ENCODE peak calls at places on chromosomes 2 and 18, in six cellular contexts. J is K562, X is prostate gland, U is H1, K is upper lobe of left lung, C is HepG2. T is an unnamed sample.

GRCh38 chr2:217555075-217555876 is 447.5 kb downstream of the TNS1 start:
- DNase-seq in X (no peak), C (no peak), U (peak; percentile 15), J (no peak), K (no peak), T (no peak)

GRCh38 chr18:48786621-48787522 is 163.9 kb downstream of the SMAD7 start:
- DNase-seq in K (no peak), J (no peak), C (no peak), U (no peak), X (no peak), T (peak; percentile 72)

GRCh38 chr2:219296142-219296541 is 13.1 kb downstream of the PTPRN start:
- DNase-seq in C (no peak), X (no peak), K (no peak), J (peak; percentile 48), U (no peak), T (no peak)

GRCh38 chr2:145503511-145503910 is 983.6 kb upstream of the ZEB2 start:
- DNase-seq in X (no peak), K (no peak), J (no peak), C (no peak), U (no peak), T (no peak)

GRCh38 chr2:30149513-30149912 is 2.7 kb downstream of the YPEL5 start:
- DNase-seq in J (no peak), U (no peak), K (no peak), X (no peak), C (peak; percentile 59), T (no peak)

GRCh38 chr2:217248312-217248935 is 388.6 kb upstream of the TNP1 start:
- DNase-seq in K (no peak), X (peak; percentile 57), J (no peak), C (no peak), U (no peak), T (peak; percentile 66)

GRCh38 chr2:109454304-109454703 is 159.5 kb downstream of the SEPTIN10 start:
- DNase-seq in J (no peak), C (no peak), X (no peak), U (no peak), K (no peak), T (peak; percentile 54)

GRCh38 chr18:76354348-76354747 is 140.7 kb downstream of the ZNF516 start:
- DNase-seq in K (no peak), U (no peak), X (no peak), J (no peak), C (no peak), T (no peak)

GRCh38 chr18:49250819-49251388 is 209.5 kb downstream of the DYM start:
- DNase-seq in J (no peak), C (peak; percentile 23), K (no peak), X (no peak), U (no peak), T (no peak)

DNA sequence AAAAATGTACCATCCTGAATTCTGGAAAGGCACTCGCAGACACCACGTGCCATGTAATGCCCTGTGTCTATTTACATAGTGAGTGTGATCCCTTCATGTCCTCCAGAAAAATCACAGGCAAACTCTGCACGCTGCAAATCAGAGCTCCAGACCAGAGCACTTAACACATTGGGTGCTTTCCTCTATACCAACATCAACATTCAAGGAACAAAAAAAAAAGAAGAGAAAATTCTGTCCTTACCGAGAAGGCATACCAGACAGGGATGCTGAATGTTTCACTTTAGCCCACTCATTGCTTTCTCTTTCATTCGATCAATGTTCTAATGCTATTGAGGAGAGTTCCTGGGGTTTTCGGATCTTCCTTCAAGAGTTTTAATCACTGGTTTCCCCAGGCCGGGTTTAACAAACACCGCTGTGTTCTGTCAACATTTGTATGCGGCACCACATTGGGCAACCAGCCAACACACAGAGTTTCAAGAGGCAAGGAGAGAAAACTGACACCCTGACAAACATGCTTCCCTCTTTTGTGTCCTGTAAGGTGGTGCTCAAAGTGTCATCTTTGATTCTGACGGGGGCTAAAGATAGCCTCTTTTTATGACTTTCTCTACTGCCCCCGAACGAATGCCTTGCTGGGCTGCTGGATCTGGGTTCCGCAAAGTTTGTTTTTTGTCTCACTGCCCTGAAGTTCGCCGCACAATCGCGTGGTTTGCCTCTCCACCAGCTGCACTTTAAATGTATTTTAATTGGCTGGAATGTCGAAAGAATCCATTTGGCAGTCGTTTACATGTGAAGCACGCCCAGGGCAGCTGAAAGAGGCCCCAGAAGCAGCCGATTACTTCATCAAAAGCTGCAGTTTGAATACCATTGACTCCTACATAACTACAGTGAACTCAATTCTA is 106.4 kb upstream of the NCKAP5 start:
- DNase-seq in X (peak; percentile 67), C (peak; percentile 36), J (no peak), K (peak; percentile 52), U (no peak), T (peak; percentile 62)
- H3K4me3 ChIP-seq in X (peak overlapping the region; percentile 9), C (no peak overlapping the region), J (no peak overlapping the region), K (peak overlapping the region; percentile 15), U (peak overlapping the region; percentile 24), T (peak overlapping the region; percentile 37)

DNA sequence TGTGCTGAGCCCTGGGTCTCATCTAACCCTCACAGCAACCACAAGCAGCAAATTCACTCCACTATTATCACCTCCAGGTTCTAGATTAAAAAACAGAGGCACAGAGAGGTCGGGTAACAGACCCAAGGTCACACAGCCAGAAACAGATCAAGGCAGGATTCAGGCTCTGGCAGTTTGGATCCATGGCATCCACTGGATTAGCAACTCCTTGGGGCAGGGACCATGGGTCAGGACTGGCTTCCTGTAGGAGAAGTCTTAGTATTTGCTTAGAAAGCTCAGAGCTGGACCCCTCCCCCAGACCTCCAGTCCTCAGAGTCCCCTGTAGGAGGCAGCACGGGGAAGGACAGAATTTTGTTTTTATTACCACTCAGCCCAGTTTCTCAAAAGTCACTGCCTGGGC is 34.4 kb downstream of the ZFP36L2 start:
- DNase-seq in U (no peak), X (no peak), K (no peak), J (peak; percentile 43), C (no peak), T (no peak)
- TF ChIP-seq CTCF in U (peak; percentile 61), X (no peak), K (no peak), J (peak; percentile 40), C (peak; percentile 34), T (no peak)

DNA sequence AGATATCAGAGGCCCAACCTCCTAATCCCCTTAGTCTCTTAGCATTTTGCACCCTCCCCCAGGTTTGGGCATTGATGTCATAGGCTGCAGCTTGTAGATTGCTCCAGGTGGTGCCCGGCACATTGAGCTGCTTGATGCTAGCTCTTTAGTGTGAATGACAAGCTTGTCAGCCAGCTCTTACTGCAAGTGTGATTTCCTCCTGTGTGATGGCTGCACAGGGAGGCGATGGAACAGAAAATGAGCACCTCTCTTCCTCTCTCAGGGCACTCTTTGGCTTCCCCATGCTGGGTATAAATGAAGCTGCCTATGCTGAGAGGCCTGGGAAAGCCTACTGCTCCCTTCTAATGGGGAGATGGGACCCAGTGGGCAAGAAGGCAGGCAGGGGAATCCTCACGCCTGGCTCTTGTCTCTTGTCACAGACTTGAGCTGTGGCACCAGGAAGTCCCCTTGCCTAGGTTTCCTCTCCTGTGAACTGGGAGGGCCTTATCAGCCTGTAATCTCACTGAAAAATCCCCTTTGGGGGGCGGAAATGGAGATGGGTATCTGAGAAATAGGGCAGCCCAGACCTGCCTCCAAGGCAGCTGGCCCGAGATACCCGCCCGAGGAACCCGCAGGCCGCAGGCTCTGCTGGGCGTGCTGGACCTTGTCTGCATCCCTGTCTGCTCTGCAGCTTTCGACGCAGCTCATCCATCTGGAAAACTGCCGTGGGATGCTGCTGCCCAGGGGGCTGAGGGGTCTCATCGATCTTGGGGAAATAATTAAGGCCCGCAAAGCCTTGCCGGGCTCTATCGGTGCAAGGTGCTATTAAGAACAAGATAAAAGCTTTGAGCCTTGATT is 163.6 kb upstream of the CXCR4 start:
- DNase-seq in J (no peak), K (no peak), U (no peak), X (no peak), C (no peak), T (no peak)
- TF ChIP-seq POLR2AphosphoS5 in J (no peak), K (no peak), U (no peak), X (no peak), C (no peak), T (no peak)

DNA sequence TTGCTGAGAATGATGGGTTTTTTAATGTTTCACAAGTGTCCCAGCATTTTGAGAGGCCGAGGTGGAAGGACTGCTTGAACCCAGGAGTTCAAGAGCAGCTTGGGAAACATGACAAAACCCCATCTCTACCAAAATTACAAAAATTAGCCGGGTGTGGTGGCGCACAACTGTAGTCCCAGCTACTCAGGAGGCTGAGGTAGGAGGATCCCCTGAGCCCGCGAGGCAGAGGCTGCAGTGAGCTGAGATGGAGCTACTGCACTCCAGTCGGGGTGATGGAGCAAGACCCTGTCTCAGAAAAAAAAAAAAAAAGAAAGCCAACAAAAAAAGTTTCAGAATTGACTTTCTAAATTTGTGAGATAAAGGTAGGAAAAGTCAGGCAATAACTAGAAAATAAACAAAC is 8.7 kb downstream of the TFCP2L1 start:
- DNase-seq in C (no peak), K (no peak), J (no peak), U (no peak), X (no peak), T (no peak)
- H3K4me3 ChIP-seq in C (no peak overlapping the region), K (no peak overlapping the region), J (no peak overlapping the region), U (no peak overlapping the region), X (no peak overlapping the region), T (no peak overlapping the region)

DNA sequence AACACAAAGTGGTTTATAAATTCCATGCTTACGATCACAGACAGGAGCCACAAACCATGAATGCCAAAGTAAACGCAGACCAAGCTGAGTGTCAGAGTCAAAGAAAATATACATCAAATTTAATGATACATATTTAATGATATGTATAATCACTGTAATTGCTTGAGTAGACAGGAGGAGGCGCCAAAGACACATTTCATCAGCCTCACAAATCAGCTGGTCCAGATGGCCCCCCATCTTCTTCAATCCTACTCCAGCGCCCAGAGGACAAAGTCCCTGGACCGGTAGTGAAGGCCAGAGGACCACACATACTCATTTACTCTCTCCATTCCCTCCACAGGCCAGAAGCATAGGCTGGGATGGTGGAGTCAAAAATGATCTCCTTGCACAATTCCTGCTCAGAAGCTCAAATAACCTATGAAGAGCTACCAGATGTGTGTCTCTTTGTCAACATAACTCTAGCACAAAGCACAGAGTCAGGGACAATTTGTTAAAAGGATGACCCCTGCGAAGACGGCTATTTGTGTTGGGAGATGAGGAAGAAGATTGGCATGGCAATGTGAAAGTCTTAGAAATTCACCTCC is 149.3 kb upstream of the PGAP1 start:
- DNase-seq in C (peak; percentile 10), U (no peak), K (no peak), X (no peak), J (peak; percentile 6), T (no peak)
- TF ChIP-seq CTCF in C (peak; percentile 57), U (peak; percentile 52), K (no peak), X (no peak), J (peak; percentile 32), T (no peak)

GRCh38 chr2:129300456-129300855 is 679.0 kb upstream of the RAB6C start:
- DNase-seq in C (no peak), U (no peak), J (no peak), X (no peak), K (no peak), T (no peak)

GRCh38 chr2:129299756-129300155 is 679.7 kb upstream of the RAB6C start:
- DNase-seq in C (no peak), X (no peak), K (no peak), J (no peak), U (no peak), T (no peak)

GRCh38 chr2:129302815-129303214 is 676.7 kb upstream of the RAB6C start:
- DNase-seq in X (no peak), J (no peak), C (no peak), U (no peak), K (no peak), T (no peak)

GRCh38 chr2:129302106-129302505 is 677.4 kb upstream of the RAB6C start:
- DNase-seq in C (no peak), U (no peak), K (no peak), X (no peak), J (no peak), T (no peak)

GRCh38 chr2:129301431-129301913 is 678.0 kb upstream of the RAB6C start:
- DNase-seq in U (no peak), X (no peak), J (no peak), K (no peak), C (no peak), T (no peak)
- TF ChIP-seq POLR2AphosphoS5 in U (no peak), X (peak; percentile 37), J (no peak), K (peak; percentile 27), C (no peak), T (no peak)